ENCODE peak calls at places on chromosomes 5 and 9, in four cellular contexts. One of them, this sample, is unnamed.
A peak's percentile ranks its signal among the peaks of the same experiment; 100 is the strongest.

GRCh38 chr5:51382759-51383493 is at the start of gene ISL1:
- DNase-seq in neuronal stem cell: peak; percentile 91
- DNase-seq in CMK: no peak
- DNase-seq in T-helper 2 cell: peak; percentile 48
- DNase-seq in this sample: no peak

GRCh38 chr9:84955155-84955554 is 285.6 kb downstream of the NTRK2 start:
- DNase-seq in neuronal stem cell: no peak
- DNase-seq in CMK: no peak
- DNase-seq in T-helper 2 cell: no peak
- DNase-seq in this sample: no peak

GRCh38 chr9:106632621-106633020 is 230.3 kb upstream of the ZNF462 start:
- DNase-seq in neuronal stem cell: no peak
- DNase-seq in CMK: no peak
- DNase-seq in T-helper 2 cell: no peak
- DNase-seq in this sample: no peak

GRCh38 chr9:91101598-91102168 is 260.0 kb downstream of the AUH start:
- DNase-seq in neuronal stem cell: no peak
- DNase-seq in CMK: no peak
- DNase-seq in T-helper 2 cell: peak; percentile 99
- DNase-seq in this sample: peak; percentile 95

GRCh38 chr5:179110528-179110927 is 50.4 kb downstream of the ZNF354C start:
- DNase-seq in neuronal stem cell: no peak
- DNase-seq in CMK: no peak
- DNase-seq in T-helper 2 cell: no peak
- DNase-seq in this sample: no peak

GRCh38 chr9:128061305-128061704 is 5.8 kb downstream of the NAIF1 start:
- DNase-seq in neuronal stem cell: no peak
- DNase-seq in CMK: no peak
- DNase-seq in T-helper 2 cell: no peak
- DNase-seq in this sample: peak; percentile 53

GRCh38 chr5:84825616-84826015 is 440.9 kb upstream of the EDIL3 start:
- DNase-seq in neuronal stem cell: no peak
- DNase-seq in CMK: no peak
- DNase-seq in T-helper 2 cell: no peak
- DNase-seq in this sample: no peak

GRCh38 chr5:61327761-61328753 is 4.0 kb upstream of the ZSWIM6 start:
- DNase-seq in neuronal stem cell: no peak
- DNase-seq in CMK: no peak
- DNase-seq in T-helper 2 cell: peak; percentile 67
- DNase-seq in this sample: peak; percentile 22

GRCh38 chr5:142145106-142145900 is 36.7 kb downstream of the NDFIP1 start:
- DNase-seq in neuronal stem cell: no peak
- DNase-seq in CMK: no peak
- DNase-seq in T-helper 2 cell: peak; percentile 73
- DNase-seq in this sample: peak; percentile 18

GRCh38 chr5:93512799-93513198 is 68.2 kb downstream of the NR2F1-AS1 start:
- DNase-seq in neuronal stem cell: no peak
- DNase-seq in CMK: no peak
- DNase-seq in T-helper 2 cell: no peak
- DNase-seq in this sample: no peak

GRCh38 chr5:84028093-84028492 is 307.4 kb upstream of the HAPLN1 start:
- DNase-seq in neuronal stem cell: no peak
- DNase-seq in CMK: no peak
- DNase-seq in T-helper 2 cell: no peak
- DNase-seq in this sample: no peak

GRCh38 chr9:115966660-115967059 is 186.9 kb upstream of the PAPPA start:
- DNase-seq in neuronal stem cell: no peak
- DNase-seq in CMK: no peak
- DNase-seq in T-helper 2 cell: no peak
- DNase-seq in this sample: no peak

GRCh38 chr5:148381906-148382305 is 1.9 kb upstream of the FBXO38 start:
- DNase-seq in neuronal stem cell: no peak
- DNase-seq in CMK: no peak
- DNase-seq in T-helper 2 cell: no peak
- DNase-seq in this sample: no peak

GRCh38 chr5:178640331-178641045 is 13.6 kb upstream of the CLK4 start:
- DNase-seq in neuronal stem cell: no peak
- DNase-seq in CMK: no peak
- DNase-seq in T-helper 2 cell: no peak
- DNase-seq in this sample: no peak

GRCh38 chr5:148690945-148691344 is 36.6 kb upstream of the HTR4 start:
- DNase-seq in neuronal stem cell: no peak
- DNase-seq in CMK: no peak
- DNase-seq in T-helper 2 cell: no peak
- DNase-seq in this sample: no peak

GRCh38 chr9:20111173-20111843 is 322.5 kb upstream of the SLC24A2 start:
- DNase-seq in neuronal stem cell: no peak
- DNase-seq in CMK: no peak
- DNase-seq in T-helper 2 cell: no peak
- DNase-seq in this sample: no peak

GRCh38 chr9:21679432-21679831 is 123.0 kb upstream of the MTAP start:
- DNase-seq in neuronal stem cell: no peak
- DNase-seq in CMK: no peak
- DNase-seq in T-helper 2 cell: no peak
- DNase-seq in this sample: no peak

GRCh38 chr5:164027738-164028137 is 522.3 kb downstream of the MAT2B start:
- DNase-seq in neuronal stem cell: no peak
- DNase-seq in CMK: no peak
- DNase-seq in T-helper 2 cell: no peak
- DNase-seq in this sample: no peak

GRCh38 chr9:93541005-93541404 is 35.4 kb upstream of the PHF2 start:
- DNase-seq in neuronal stem cell: no peak
- DNase-seq in CMK: no peak
- DNase-seq in T-helper 2 cell: no peak
- DNase-seq in this sample: no peak